ENCODE peak calls at places on chromosomes 5 and 9, in six cellular contexts. U is sigmoid colon, G is neuronal stem cell, T is HCT116, F is AG04450, R is heart left ventricle. D is an unnamed sample.

GRCh38 chr9:7970666-7971335 is 171.2 kb upstream of the DMAC1 start:
- DNase-seq in U (no peak), R (no peak), F (no peak), G (no peak), T (no peak), D (no peak)

GRCh38 chr9:7328453-7328852 is 471.1 kb downstream of the DMAC1 start:
- DNase-seq in R (no peak), G (no peak), F (no peak), U (no peak), T (no peak), D (no peak)

GRCh38 chr5:180424094-180424493 is 70.1 kb upstream of the CNOT6 start:
- DNase-seq in T (no peak), R (no peak), U (no peak), F (no peak), G (no peak), D (no peak)

GRCh38 chr9:130946778-130947617 is 8.0 kb upstream of the FIBCD1 start:
- DNase-seq in T (peak), F (no peak), R (no peak), U (no peak), G (no peak), D (no peak)

GRCh38 chr9:128929560-128929959 is 8.8 kb downstream of the PHYHD1 start:
- DNase-seq in G (no peak), R (no peak), F (no peak), T (no peak), U (no peak), D (no peak)

GRCh38 chr5:168428552-168428951 is 57.7 kb upstream of the RARS1 start:
- DNase-seq in R (no peak), U (no peak), T (no peak), G (no peak), F (no peak), D (no peak)

GRCh38 chr5:124056326-124057160 is 544.6 kb downstream of the CSNK1G3 start:
- DNase-seq in G (no peak), R (no peak), U (no peak), T (no peak), F (no peak), D (no peak)

GRCh38 chr5:102668220-102668930 is 86.7 kb upstream of the PAM start:
- DNase-seq in U (no peak), G (no peak), T (no peak), F (no peak), R (no peak), D (no peak)

GRCh38 chr9:116935149-116935897 is 248.2 kb downstream of the TRIM32 start:
- DNase-seq in F (no peak), G (no peak), U (no peak), R (no peak), T (no peak), D (no peak)

GRCh38 chr9:93592389-93593021 is 16.1 kb downstream of the PHF2 start:
- DNase-seq in T (peak), U (no peak), G (no peak), R (no peak), F (no peak), D (no peak)

GRCh38 chr5:179343902-179344300 is 1.4 kb downstream of the ADAMTS2 start:
- DNase-seq in U (no peak), R (no peak), G (peak), T (no peak), F (no peak), D (peak)

GRCh38 chr5:45696206-45696836 is at the start of gene HCN1:
- DNase-seq in U (peak), T (no peak), F (no peak), R (peak), G (peak), D (peak)

GRCh38 chr9:70438341-70438924 is 24.0 kb upstream of the KLF9 start:
- DNase-seq in R (peak), T (peak), G (no peak), U (peak), F (no peak), D (peak)

GRCh38 chr5:54522080-54522479 is 4.5 kb downstream of the SNX18 start:
- DNase-seq in U (no peak), G (no peak), R (no peak), T (no peak), F (no peak), D (no peak)

GRCh38 chr5:131786036-131786435 is 10.8 kb downstream of the FNIP1 start:
- DNase-seq in G (no peak), T (no peak), U (no peak), F (no peak), R (no peak), D (no peak)

GRCh38 chr5:141574122-141574510 is 44.7 kb downstream of the DIAPH1 start:
- DNase-seq in G (no peak), R (no peak), T (no peak), F (no peak), U (no peak), D (no peak)

GRCh38 chr9:87029904-87030303 is 82.6 kb upstream of the GAS1 start:
- DNase-seq in T (no peak), R (no peak), U (no peak), F (no peak), G (no peak), D (no peak)

GRCh38 chr5:121981254-121981653 is 19.5 kb downstream of the SRFBP1 start:
- DNase-seq in U (no peak), F (no peak), T (no peak), R (no peak), G (no peak), D (no peak)

GRCh38 chr5:1888541-1889251 is 6.0 kb upstream of the IRX4 start:
- DNase-seq in R (no peak), T (no peak), U (no peak), F (no peak), G (no peak), D (no peak)

GRCh38 chr9:136206602-136207333 is 1.8 kb upstream of the LHX3 start:
- DNase-seq in T (no peak), R (no peak), G (no peak), F (no peak), U (no peak), D (no peak)

GRCh38 chr5:16453609-16454008 is 12.0 kb downstream of the ZNF622 start:
- DNase-seq in G (no peak), F (no peak), T (no peak), U (no peak), R (no peak), D (no peak)

GRCh38 chr9:115106001-115106400 is 12.0 kb downstream of the TNC start:
- DNase-seq in U (no peak), R (no peak), T (no peak), F (no peak), G (no peak), D (no peak)

GRCh38 chr5:42854795-42855194 is 43.1 kb upstream of the SELENOP start:
- DNase-seq in R (no peak), U (no peak), F (no peak), T (no peak), G (no peak), D (no peak)

GRCh38 chr5:44085083-44085482 is 304.1 kb downstream of the FGF10 start:
- DNase-seq in G (no peak), T (no peak), F (no peak), R (no peak), U (no peak), D (no peak)

GRCh38 chr5:72028382-72028781 is 78.9 kb upstream of the MAP1B start:
- DNase-seq in R (no peak), U (no peak), F (no peak), G (no peak), T (no peak), D (no peak)

GRCh38 chr5:151615431-151615830 is 24.3 kb upstream of the FAT2 start:
- DNase-seq in U (no peak), R (no peak), T (no peak), F (no peak), G (no peak), D (no peak)

GRCh38 chr9:109274768-109275596 is 45.9 kb downstream of the EPB41L4B start:
- DNase-seq in G (no peak), T (no peak), R (no peak), U (no peak), F (no peak), D (no peak)

GRCh38 chr5:88688981-88689661 is 193.9 kb downstream of the MEF2C start:
- DNase-seq in R (no peak), F (no peak), G (no peak), U (no peak), T (no peak), D (no peak)

GRCh38 chr9:120905794-120906248 is 20.8 kb downstream of the TRAF1 start:
- DNase-seq in R (no peak), U (no peak), G (no peak), F (no peak), T (no peak), D (no peak)

GRCh38 chr5:66436721-66437120 is 159.5 kb upstream of the MAST4 start:
- DNase-seq in R (no peak), U (no peak), G (no peak), T (peak), F (no peak), D (no peak)

GRCh38 chr9:112546149-112547012 is 59.8 kb downstream of the KIAA1958 start:
- DNase-seq in T (no peak), R (no peak), F (no peak), U (no peak), G (no peak), D (no peak)

GRCh38 chr5:120372899-120373298 is 91.2 kb upstream of the PRR16 start:
- DNase-seq in R (no peak), T (no peak), U (peak), G (no peak), F (no peak), D (no peak)

GRCh38 chr5:147472669-147473131 is 37.2 kb downstream of the DPYSL3 start:
- DNase-seq in F (no peak), R (no peak), T (no peak), G (no peak), U (no peak), D (no peak)

GRCh38 chr9:27548055-27548741 is 18.6 kb upstream of the MOB3B start:
- DNase-seq in F (no peak), G (no peak), R (no peak), U (no peak), T (peak), D (no peak)

GRCh38 chr5:16867585-16867953 is 68.5 kb downstream of the MYO10 start:
- DNase-seq in T (no peak), R (no peak), F (no peak), U (no peak), G (no peak), D (no peak)

GRCh38 chr5:140780512-140780911 is 5.4 kb upstream of the PCDHA1 start:
- DNase-seq in T (no peak), G (no peak), U (no peak), F (no peak), R (no peak), D (no peak)

GRCh38 chr9:109098221-109098959 is 21.4 kb downstream of the TMEM245 start:
- DNase-seq in U (no peak), G (peak), R (no peak), T (no peak), F (no peak), D (no peak)

GRCh38 chr5:115469904-115470516 is 74.6 kb downstream of the FEM1C start:
- DNase-seq in U (no peak), T (no peak), F (no peak), G (no peak), R (no peak), D (no peak)

GRCh38 chr5:96391921-96392320 is 41.1 kb downstream of the PCSK1 start:
- DNase-seq in F (no peak), R (no peak), T (no peak), G (no peak), U (no peak), D (no peak)

DNA sequence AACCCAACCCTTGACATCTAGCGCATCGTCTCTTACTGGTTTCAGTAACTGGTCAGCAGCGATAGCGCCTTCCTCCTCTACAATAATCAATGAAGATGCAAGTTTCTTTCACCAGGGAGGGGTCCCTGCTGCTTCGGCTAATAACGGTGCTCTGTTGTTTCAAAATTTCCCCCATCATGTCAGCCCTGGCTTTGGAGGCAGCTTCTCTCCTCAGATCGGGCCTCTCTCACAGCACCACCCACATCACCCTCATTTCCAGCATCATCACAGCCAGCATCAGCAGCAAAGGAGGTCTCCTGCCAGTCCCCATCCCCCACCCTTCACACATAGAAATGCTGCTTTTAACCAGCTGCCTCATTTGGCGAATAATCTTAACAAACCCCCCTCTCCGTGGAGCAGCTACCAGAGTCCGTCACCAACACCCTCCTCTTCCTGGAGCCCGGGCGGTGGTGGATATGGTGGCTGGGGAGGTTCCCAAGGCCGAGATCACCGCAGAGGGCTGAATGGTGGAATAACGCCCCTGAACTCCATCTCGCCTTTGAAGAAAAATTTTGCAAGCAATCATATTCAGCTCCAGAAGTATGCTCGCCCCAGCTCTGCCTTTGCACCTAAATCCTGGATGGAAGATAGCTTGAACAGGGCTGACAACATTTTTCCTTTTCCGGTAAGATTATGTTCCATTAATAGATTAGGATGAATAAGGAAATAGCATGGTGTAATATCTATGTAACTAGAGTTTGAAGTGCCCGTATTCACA is 2.2 kb downstream of the CPEB4 start:
- DNase-seq in T (no peak), G (no peak), F (no peak), U (peak), R (peak), D (peak)
- H3K27ac ChIP-seq in T (no peak), G (no peak), F (peak), U (peak), R (peak), D (peak)

DNA sequence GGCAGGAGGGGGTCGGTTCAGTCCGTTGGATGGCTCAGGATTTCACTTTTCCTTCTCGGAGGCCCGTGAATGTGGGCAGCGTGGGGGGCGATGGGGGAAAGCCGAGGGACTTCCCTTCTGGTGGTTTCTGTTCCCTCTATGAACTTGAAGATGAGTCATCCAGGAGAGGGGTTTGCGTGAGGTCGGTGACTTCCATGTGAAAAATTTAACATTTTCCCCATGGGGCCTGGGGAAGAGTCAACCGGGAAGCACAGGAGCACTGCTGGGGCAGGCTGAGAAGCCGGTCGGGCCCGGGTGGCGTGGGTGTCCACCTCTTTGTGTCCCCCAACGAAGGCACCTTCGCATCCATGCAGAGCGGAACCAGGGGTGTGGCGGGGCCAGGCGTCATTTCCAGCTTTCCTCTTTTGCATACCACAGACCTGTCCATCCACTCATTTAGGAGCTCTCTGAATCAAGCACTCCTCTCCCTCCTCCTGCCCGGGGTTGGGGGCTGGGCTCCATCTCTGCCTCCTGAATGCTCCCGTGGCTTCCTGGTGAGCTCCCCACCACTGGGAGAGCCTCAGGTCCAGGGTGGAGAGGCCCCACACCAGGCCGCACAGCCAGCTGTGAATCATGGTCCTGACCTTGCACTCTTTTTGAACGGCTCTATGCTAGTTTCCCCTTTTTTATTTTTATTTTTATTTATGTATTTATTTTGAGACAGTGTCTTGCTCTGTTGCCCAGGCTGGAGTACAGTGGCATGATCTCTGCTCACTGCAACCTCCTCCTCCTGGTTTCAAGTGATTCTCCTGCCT is 68.4 kb downstream of the ANKRD33B start:
- DNase-seq in T (peak), R (no peak), F (no peak), U (peak), G (no peak), D (no peak)
- H3K27ac ChIP-seq in T (peak), R (no peak), F (no peak), U (no peak), G (no peak), D (no peak)

GRCh38 chr5:81779125-81779934 is 28.4 kb upstream of the SSBP2 start:
- DNase-seq in T (no peak), R (peak), U (peak), F (no peak), G (no peak), D (peak)
- H3K27ac ChIP-seq in T (no peak), R (peak), U (peak), F (peak), G (no peak), D (peak)

GRCh38 chr5:149273237-149273636 is 1.6 kb downstream of the AFAP1L1 start:
- DNase-seq in F (no peak), G (no peak), T (no peak), R (no peak), U (no peak), D (no peak)

GRCh38 chr5:149273950-149274349 is 2.3 kb downstream of the AFAP1L1 start:
- DNase-seq in U (peak), T (no peak), R (no peak), F (no peak), G (no peak), D (no peak)

GRCh38 chr5:149268928-149269557 is 2.6 kb upstream of the AFAP1L1 start:
- DNase-seq in G (peak), T (peak), R (no peak), U (no peak), F (no peak), D (no peak)

GRCh38 chr5:149271717-149272558 is at the start of gene AFAP1L1:
- DNase-seq in F (no peak), T (peak), R (peak), U (peak), G (peak), D (peak)

DNA sequence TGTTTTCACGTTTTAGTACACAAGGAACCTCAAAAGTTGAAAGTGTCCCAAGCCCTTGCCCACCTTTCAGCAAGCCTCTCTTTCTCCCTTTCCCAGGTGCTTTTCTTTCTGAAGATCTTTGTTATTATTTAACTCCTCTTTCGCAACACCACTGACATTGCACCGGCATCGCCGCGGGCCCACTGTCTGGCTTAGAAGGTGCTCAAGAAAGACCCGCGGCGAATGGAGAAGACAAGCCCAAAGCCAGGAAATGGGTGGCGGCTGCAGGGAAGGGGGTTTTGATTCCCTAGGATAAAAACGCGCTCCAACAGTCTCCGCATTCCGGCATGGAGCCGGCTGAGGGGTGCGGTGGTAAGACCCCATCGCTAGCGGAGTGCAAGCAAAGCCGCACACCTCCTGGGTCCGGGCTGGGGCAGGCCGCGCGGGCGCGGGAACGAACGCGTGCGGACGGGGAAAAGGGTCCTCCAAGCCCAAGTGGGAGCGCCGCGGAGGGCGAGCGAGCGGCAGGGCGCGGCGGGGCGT is 403 bp upstream of the AFAP1L1 start:
- DNase-seq in T (no peak), F (no peak), U (no peak), G (peak), R (no peak), D (no peak)
- H3K27ac ChIP-seq in T (no peak), F (no peak), U (peak), G (no peak), R (peak), D (peak)

GRCh38 chr9:4489562-4489918 is 728 bp upstream of the SLC1A1 start:
- DNase-seq in U (no peak), R (peak), T (no peak), G (no peak), F (no peak), D (peak)

GRCh38 chr9:4490705-4491620 is 695 bp downstream of the SLC1A1 start:
- DNase-seq in G (no peak), T (no peak), U (no peak), R (peak), F (no peak), D (peak)

GRCh38 chr9:4491621-4491975 is 1.3 kb downstream of the SLC1A1 start:
- DNase-seq in U (no peak), G (no peak), F (no peak), R (no peak), T (no peak), D (no peak)

GRCh38 chr9:4486176-4486575 is 4.1 kb upstream of the SLC1A1 start:
- DNase-seq in T (no peak), G (no peak), F (no peak), R (no peak), U (no peak), D (no peak)

DNA sequence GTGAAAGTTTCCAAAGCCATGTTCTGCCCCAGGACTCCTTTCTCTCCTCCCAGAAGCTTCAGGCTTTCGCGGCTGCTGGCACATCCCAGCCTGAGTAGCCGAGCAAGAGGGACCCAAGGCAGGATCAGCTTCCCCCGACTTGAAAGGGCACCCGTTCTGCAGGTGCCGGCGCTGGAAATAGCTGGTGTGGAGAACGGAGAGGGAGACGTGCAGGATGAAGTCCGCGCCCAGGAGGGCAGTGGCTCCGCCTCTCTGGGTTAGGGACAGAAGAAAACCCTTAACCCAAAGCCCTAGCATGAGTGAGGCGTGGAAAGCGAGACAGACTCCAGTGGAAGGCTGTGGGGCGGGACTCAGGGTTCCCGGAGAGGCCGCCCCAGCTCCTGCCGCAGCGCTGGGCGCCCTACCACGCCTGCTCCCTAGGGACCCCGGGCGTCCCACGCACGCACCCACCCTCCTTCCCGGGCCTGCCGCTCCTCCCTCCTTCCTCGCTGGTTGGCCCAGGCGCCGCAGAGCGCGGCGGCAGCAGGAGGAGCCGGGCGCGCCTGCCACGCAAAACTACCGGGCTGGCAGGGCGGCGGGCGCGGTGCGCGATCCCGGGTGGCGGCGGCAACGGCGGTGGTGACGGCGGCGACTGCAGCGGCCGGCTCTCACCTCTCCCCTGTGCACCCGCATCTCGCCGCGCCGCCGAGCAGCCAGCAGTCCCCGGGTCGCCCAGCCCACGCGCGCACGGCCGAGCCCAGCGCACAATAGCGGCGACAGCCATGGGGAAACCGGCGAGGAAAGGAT is at the start of gene SLC1A1:
- DNase-seq in F (no peak), T (peak), U (peak), G (peak), R (peak), D (peak)
- H3K27ac ChIP-seq in F (no peak), T (peak), U (peak), G (no peak), R (peak), D (peak)

D was measured in heart right ventricle.